ENCODE peak calls at places on chromosomes 5 and 9, in five cellular contexts. V, I, O, D and X are unnamed samples.

GRCh38 chr9:106039151-106039935 is 345.0 kb downstream of the TMEM38B start:
- DNase-seq in D (no peak), V (no peak), O (no peak), I (no peak), X (no peak)

GRCh38 chr9:117704024-117704575 is at the start of gene TLR4:
- DNase-seq in V (no peak), D (no peak), I (peak), O (peak), X (peak)

GRCh38 chr5:56637321-56637920 is 177.9 kb upstream of the MAP3K1 start:
- DNase-seq in I (peak), D (no peak), O (no peak), V (no peak), X (no peak)

GRCh38 chr5:122195784-122196394 is 66.5 kb downstream of the ZNF474 start:
- DNase-seq in D (peak), I (peak), O (peak), V (no peak), X (no peak)

GRCh38 chr9:113578877-113579269 is 115.3 kb downstream of the RGS3 start:
- DNase-seq in I (peak), O (no peak), D (peak), V (peak), X (peak)

GRCh38 chr5:6250121-6250520 is 128.2 kb downstream of the MED10 start:
- DNase-seq in D (no peak), V (no peak), I (no peak), O (no peak), X (no peak)

GRCh38 chr5:149063017-149063687 is at the start of gene SH3TC2:
- DNase-seq in V (no peak), D (peak), O (peak), I (peak), X (peak)

GRCh38 chr5:145464194-145464593 is 370.9 kb downstream of the PRELID2 start:
- DNase-seq in I (no peak), D (no peak), V (no peak), O (no peak), X (no peak)

GRCh38 chr5:154966081-154966841 is 25.4 kb downstream of the MRPL22 start:
- DNase-seq in O (no peak), I (no peak), V (no peak), D (no peak), X (no peak)

GRCh38 chr9:81028504-81028903 is 660.8 kb downstream of the TLE1 start:
- DNase-seq in O (no peak), I (peak), D (peak), V (no peak), X (peak)

GRCh38 chr5:154408806-154409205 is 37.0 kb upstream of the SAP30L start:
- DNase-seq in D (no peak), V (no peak), O (no peak), I (no peak), X (no peak)

GRCh38 chr9:118170032-118170955 is 466.1 kb downstream of the TLR4 start:
- DNase-seq in V (peak), D (no peak), I (peak), O (peak), X (peak)

DNA sequence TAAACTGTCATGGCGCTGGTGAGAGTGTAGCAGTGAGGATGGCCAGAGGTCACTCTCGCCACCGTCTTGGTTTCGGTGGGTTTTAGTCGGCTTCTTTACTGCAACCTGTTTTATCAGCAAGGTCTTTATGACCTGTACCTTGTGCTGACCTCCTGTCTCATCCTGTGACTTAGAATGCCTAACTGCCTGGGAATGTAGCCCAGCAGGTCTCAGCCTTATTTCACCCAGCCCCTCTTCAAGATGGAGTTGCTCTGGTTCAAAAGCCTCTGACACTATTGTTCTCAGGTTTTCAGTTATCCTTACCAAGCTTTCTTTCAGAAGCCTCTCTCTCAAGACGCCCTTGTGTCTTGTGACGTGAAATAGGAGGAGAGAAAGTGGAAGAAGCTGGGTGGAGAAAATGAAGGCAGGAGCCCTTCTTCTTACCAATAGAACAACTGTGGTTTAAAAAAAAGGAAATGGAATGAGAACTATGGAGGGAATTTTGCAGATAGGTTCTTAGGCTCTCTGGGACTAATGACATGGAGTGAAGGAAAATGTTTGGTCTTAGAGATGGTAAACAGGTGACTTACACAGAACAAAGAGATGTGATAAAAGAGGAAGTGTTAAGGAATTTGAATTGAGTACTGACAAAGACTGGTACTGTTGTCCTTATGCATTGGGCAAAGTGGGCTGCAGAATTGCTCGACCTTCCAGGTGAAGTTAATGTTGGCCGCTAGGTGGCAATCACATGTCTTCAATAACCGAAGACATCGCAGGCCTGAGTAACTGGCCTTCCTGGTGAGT is 133.3 kb upstream of the RAI14 start:
- DNase-seq in D (peak), V (peak), O (peak), I (peak), X (peak)
- H3K4me2 ChIP-seq in D (no peak), V (no peak), O (no peak), I (no peak), X (peak)

GRCh38 chr5:113020461-113021273 is 44.1 kb downstream of the DCP2 start:
- DNase-seq in D (peak), I (peak), V (no peak), O (no peak), X (no peak)

GRCh38 chr5:113025596-113025995 is 49.0 kb downstream of the DCP2 start:
- DNase-seq in I (no peak), O (no peak), D (no peak), V (no peak), X (no peak)

GRCh38 chr5:113024298-113024697 is 47.7 kb downstream of the DCP2 start:
- DNase-seq in V (no peak), D (no peak), O (no peak), I (no peak), X (no peak)

GRCh38 chr5:113027015-113027414 is 50.4 kb downstream of the DCP2 start:
- DNase-seq in I (no peak), V (no peak), D (no peak), O (no peak), X (no peak)

DNA sequence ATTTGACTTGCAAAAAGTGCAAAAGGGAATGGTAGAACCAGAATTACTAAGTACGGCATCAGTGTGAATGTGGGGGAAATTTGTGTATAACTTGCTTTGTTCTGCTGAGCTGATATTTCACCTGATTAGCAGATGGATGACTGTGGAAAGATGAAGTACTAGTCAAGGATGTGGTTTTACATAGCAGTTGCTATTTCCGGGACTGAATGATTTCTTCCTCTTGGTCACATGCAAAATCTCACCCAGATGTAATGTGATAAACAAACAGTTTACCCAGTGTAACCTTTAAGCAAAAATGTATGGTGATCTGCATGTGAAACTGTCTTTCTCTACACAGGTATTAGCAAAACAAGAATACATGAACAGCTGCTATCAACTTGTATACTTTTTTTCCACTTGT is 46.1 kb downstream of the DCP2 start:
- DNase-seq in V (peak), O (no peak), D (no peak), I (peak), X (no peak)
- H3K4me2 ChIP-seq in V (peak), O (no peak), D (no peak), I (no peak), X (no peak)

DNA sequence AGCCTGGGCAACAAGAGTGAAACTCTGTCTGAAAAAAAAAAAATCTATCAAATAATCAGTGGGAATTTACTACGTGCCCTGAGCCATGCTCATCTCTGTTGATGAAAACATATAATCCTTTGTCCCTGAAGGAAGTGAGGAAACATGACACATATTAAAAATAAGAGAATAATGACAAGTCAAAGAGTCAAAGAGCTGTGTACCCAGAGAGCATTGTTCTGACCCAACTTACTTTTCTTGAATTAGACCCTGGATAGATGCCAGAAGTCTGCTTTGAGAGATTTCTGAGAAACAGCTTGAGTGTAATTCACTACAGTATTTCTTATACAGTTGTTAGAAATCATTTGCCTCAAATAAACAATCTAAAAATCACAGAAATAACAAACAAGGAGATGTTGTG is 490.0 kb upstream of the PIK3R1 start:
- DNase-seq in D (no peak), V (no peak), O (no peak), I (no peak), X (no peak)
- H3K4me2 ChIP-seq in D (no peak), V (no peak), O (no peak), I (no peak), X (no peak)

DNA sequence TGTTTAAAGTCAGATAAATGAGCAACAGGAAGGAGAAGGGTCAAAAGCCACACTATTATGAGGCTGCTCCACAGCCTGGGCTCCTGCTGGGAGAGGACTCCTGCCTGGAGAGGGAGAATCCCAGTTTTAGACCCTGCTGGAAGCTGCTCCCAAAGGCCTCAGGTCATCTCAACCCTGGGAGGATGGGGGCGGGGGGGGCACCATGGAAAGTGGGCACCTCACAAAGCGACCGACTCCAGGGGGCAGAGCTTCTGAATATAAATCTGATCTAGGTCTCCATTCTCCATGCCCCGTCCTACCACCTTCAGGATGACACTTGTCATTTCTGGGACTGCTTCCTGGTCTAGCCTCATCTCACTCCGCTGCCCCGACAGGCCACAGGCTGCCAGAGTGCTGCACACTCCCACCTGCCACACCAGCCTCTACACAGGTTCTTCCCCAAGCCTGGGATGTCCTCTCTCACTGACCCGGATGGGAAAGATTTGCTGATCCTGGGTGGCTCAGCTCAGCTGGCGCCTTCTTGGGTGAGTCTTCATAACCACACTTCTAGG is 183.4 kb downstream of the GAPVD1 start:
- DNase-seq in V (no peak), O (no peak), I (no peak), D (no peak), X (no peak)
- H3K4me2 ChIP-seq in V (no peak), O (no peak), I (no peak), D (no peak), X (no peak)